ENCODE peak calls at places on chromosomes 11 and 22, in five cellular contexts. V is neural progenitor cell, B is MM.1S, T is PC-3, H is PC-9. U is an unnamed sample.

GRCh38 chr11:2670541-2671100 is 29.2 kb downstream of the KCNQ1OT1 start:
- DNase-seq in T (no peak), V (no peak), B (no peak), H (no peak), U (no peak)

GRCh38 chr11:94671553-94672366 is 96.4 kb upstream of the AMOTL1 start:
- DNase-seq in B (no peak), V (no peak), T (peak; percentile 66), H (no peak), U (peak; percentile 65)

GRCh38 chr22:23218867-23219251 is 38.5 kb downstream of the BCR start:
- DNase-seq in B (no peak), H (no peak), T (no peak), V (peak; percentile 81), U (no peak)

GRCh38 chr22:32206774-32207758 is 2.2 kb upstream of the RFPL2 start:
- DNase-seq in B (peak; percentile 59), V (peak; percentile 46), T (peak; percentile 48), H (peak; percentile 55), U (peak; percentile 33)

GRCh38 chr11:75337195-75337654 is 14.2 kb downstream of the ARRB1 start:
- DNase-seq in B (no peak), T (peak; percentile 60), V (no peak), H (peak; percentile 82), U (peak; percentile 74)

GRCh38 chr11:35337136-35337918 is 82.0 kb downstream of the SLC1A2 start:
- DNase-seq in T (peak; percentile 97), B (no peak), V (no peak), H (peak; percentile 99), U (peak; percentile 99)

GRCh38 chr22:25045176-25045575 is 92.7 kb downstream of the KIAA1671 start:
- DNase-seq in H (no peak), T (no peak), V (no peak), B (no peak), U (no peak)

GRCh38 chr11:26704249-26704648 is 17.6 kb downstream of the SLC5A12 start:
- DNase-seq in H (peak; percentile 52), V (no peak), B (no peak), T (no peak), U (peak; percentile 7)

GRCh38 chr11:2369320-2369719 is 7.8 kb upstream of the CD81 start:
- DNase-seq in H (no peak), B (no peak), T (no peak), V (no peak), U (no peak)

GRCh38 chr11:78298216-78298860 is 109.6 kb downstream of the USP35 start:
- DNase-seq in B (no peak), V (peak; percentile 25), T (no peak), H (no peak), U (no peak)

GRCh38 chr22:26567610-26568009 is 22.3 kb downstream of the TPST2 start:
- DNase-seq in V (no peak), T (no peak), H (no peak), B (no peak), U (no peak)

GRCh38 chr11:68039526-68040086 is 781 bp downstream of the TCIRG1 start:
- DNase-seq in V (no peak), B (peak; percentile 16), H (no peak), T (no peak), U (peak; percentile 30)

GRCh38 chr11:10556590-10556989 is 11.9 kb downstream of the LYVE1 start:
- DNase-seq in T (peak; percentile 53), H (peak; percentile 74), V (no peak), B (no peak), U (no peak)

GRCh38 chr11:10550503-10550902 is 9.5 kb upstream of the RNF141 start:
- DNase-seq in H (peak; percentile 78), V (no peak), T (peak; percentile 73), B (no peak), U (peak; percentile 86)

GRCh38 chr11:10550988-10551657 is 10.1 kb upstream of the RNF141 start:
- DNase-seq in B (no peak), V (no peak), T (no peak), H (no peak), U (peak; percentile 21)

DNA sequence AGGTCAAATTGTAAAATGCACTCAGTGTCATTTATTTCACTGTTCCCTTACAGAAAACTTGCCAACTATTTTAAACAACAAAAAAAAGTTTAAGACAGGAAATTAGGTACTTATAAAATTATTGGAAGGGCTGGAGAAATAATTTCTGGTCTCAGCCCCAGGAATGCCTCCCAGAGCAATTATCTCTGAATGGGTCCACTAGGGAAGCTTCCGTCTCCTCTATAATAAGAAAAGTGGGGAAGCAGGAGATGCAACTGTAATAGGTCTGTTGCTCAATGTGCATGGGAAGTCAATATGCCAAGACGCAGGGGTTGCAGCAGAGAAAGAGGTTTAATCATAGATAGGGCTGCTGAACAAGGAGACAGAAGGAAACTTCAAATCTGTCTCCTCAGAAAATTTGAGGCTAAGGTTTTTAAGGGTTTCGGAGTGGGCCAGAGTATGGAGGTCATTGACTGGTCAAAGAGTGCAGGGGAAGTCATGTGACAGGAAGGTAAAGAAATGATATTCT is 10.9 kb upstream of the RNF141 start:
- DNase-seq in V (no peak), H (no peak), T (no peak), B (no peak), U (no peak)
- H3F3A ChIP-seq in V (no peaks in the 10 kb centered on the region), H (peaks cover 10% of the 10 kb centered on the region), T (no peaks in the 10 kb centered on the region), B (no peaks in the 10 kb centered on the region), U (peaks cover 22% of the 10 kb centered on the region)

GRCh38 chr11:54946429-54946828 is 239.8 kb downstream of the OR4A5 start:
- DNase-seq in V (no peak), T (no peak), H (no peak), B (no peak), U (no peak)
- H3K9me3 ChIP-seq in V (peaks cover 32% of the 10 kb centered on the region), T (peaks cover 40% of the 10 kb centered on the region), H (peaks cover 2% of the 10 kb centered on the region), B (no peaks in the 10 kb centered on the region), U (no peaks in the 10 kb centered on the region)

DNA sequence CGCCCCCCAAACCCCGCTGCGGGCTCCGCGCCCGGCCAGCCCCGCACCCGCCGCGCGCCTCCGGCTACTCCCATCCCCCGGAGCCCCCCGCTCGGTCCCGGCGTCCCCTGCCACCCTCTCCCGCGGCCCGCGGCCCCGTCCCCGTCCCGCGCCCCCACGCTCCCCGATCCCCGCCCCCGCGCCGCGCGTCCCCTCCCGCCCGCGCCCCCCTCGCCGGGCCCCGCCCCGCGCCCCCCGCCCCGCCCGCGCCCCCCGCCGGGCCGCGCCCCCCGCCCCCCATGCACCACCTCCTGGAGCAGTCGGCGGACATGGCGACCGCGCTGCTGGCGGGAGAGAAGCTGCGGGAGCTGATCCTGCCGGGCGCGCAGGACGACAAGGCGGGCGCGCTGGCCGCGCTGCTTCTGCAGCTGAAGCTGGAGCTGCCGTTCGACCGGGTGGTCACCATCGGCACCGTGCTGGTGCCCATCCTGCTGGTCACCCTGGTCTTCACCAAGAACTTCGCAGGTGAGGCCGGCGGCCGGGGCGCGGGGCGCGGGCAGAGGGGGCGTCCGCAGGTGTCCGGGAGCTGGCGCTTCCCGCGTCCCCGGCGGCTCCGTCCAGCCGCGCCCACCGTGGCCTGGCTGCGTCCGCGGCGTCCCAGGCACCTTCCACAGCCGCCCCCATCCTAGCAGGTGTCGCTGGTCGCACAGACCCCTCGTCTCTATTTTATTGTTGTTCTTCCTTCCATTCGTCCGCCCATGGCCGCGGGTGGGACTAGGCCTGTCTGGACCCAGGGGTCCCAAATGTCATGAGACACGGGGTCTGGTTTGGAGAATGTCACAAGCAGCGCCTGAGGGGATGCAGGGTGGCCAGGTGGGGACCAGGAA is at the start of gene PANX2:
- DNase-seq in V (peak; percentile 74), T (no peak), H (no peak), B (no peak), U (peak; percentile 48)
- TF ChIP-seq EZH2 in V (peak; percentile 79), T (no peak), H (no peak), B (no peak), U (no peak)

GRCh38 chr22:35830305-35830704 is 112.6 kb downstream of the APOL5 start:
- DNase-seq in H (no peak), V (no peak), T (no peak), B (no peak), U (no peak)
- H3F3A ChIP-seq in H (peaks cover 15% of the 10 kb centered on the region), V (no peaks in the 10 kb centered on the region), T (no peaks in the 10 kb centered on the region), B (peaks cover 4% of the 10 kb centered on the region), U (peaks cover 25% of the 10 kb centered on the region)

GRCh38 chr22:49100764-49101163 is 726.9 kb downstream of the BRD1 start:
- DNase-seq in V (no peak), T (no peak), B (no peak), H (no peak), U (no peak)
- H3K9me3 ChIP-seq in V (no peaks in the 10 kb centered on the region), T (no peaks in the 10 kb centered on the region), B (no peaks in the 10 kb centered on the region), H (no peaks in the 10 kb centered on the region), U (no peaks in the 10 kb centered on the region)

GRCh38 chr22:45889539-45890350 is 87.2 kb downstream of the WNT7B start:
- DNase-seq in T (no peak), V (peak; percentile 89), B (no peak), H (no peak), U (peak; percentile 32)
- TF ChIP-seq EZH2 in T (no peak), V (no peak), B (no peak), H (no peak), U (no peak)

GRCh38 chr11:72236774-72237111 is 7.2 kb downstream of the PHOX2A start:
- DNase-seq in H (no peak), B (no peak), V (no peak), T (no peak), U (no peak)

GRCh38 chr11:72238492-72239295 is 5.3 kb downstream of the PHOX2A start:
- DNase-seq in H (no peak), B (no peak), V (no peak), T (no peak), U (no peak)

GRCh38 chr11:72236083-72236697 is 7.8 kb downstream of the PHOX2A start:
- DNase-seq in H (no peak), B (no peak), T (no peak), V (no peak), U (no peak)

GRCh38 chr11:72238040-72238450 is 5.9 kb downstream of the PHOX2A start:
- DNase-seq in T (peak; percentile 56), V (peak; percentile 90), H (peak; percentile 46), B (peak; percentile 48), U (peak; percentile 84)

DNA sequence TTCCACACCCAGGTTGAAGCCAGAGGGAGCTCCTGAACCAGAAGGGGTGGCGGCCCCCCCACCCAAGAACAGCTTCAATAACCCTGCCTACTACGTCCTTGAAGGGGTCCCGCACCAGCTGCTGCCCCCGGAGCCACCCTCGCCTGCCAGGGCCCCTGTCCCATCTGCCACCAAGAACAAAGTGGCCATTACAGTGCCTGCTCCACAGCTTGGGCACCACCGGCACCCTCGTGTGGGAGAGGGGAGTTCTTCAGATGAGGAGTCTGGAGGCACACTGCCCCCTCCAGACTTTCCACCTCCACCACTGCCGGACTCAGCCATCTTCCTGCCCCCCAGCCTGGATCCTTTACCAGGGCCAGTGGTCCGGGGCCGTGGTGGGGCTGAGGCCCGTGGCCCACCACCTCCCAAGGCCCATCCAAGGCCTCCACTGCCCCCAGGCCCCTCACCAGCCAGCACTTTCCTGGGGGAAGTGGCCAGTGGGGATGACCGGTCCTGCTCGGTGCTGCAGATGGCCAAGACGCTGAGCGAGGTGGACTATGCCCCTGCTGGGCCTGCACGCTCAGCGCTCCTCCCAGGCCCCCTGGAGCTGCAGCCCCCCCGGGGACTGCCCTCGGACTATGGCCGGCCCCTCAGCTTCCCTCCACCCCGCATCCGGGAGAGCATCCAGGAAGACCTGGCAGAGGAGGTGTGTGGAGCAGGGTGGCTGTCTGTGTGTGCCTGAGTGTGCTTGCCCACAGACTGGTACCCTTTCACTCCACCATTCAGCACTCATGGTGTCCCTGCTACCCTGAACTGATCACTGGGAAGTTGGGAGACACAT is 6.7 kb downstream of the PHOX2A start:
- DNase-seq in V (no peak), T (no peak), H (no peak), B (no peak), U (no peak)
- H3F3A ChIP-seq in V (peaks cover 29% of the 10 kb centered on the region), T (peaks cover 8% of the 10 kb centered on the region), H (peaks cover 41% of the 10 kb centered on the region), B (no peaks in the 10 kb centered on the region), U (peaks cover 42% of the 10 kb centered on the region)

GRCh38 chr22:47294571-47294970 is 532.1 kb downstream of the TBC1D22A start:
- DNase-seq in V (no peak), B (no peak), H (no peak), T (no peak), U (no peak)
- H3K9me3 ChIP-seq in V (no peaks in the 10 kb centered on the region), B (no peaks in the 10 kb centered on the region), H (no peaks in the 10 kb centered on the region), T (no peaks in the 10 kb centered on the region), U (no peaks in the 10 kb centered on the region)